ENCODE peak calls at places on chromosomes 16 and 17, in nine cellular contexts. K is body of pancreas, T is stomach, U is upper lobe of left lung, H is Peyer's patch, P is K562, X is GM12892, D is heart left ventricle, Y is right lobe of liver. C is an unnamed sample.

GRCh38 chr16:88803264-88803987 is at the start of gene CDT1:
- DNase-seq in K (peak), T (peak), U (peak), H (peak), P (peak), X (peak), D (peak), Y (peak), C (no peak)

GRCh38 chr16:3532741-3533140 is 31.9 kb downstream of the CLUAP1 start:
- DNase-seq in K (no peak), T (no peak), U (no peak), H (no peak), P (no peak), X (no peak), D (no peak), Y (no peak), C (no peak)

GRCh38 chr17:51005768-51006167 is 114.9 kb downstream of the SPAG9 start:
- DNase-seq in K (no peak), T (no peak), U (no peak), H (no peak), P (no peak), X (no peak), D (no peak), Y (no peak), C (no peak)

GRCh38 chr16:80129791-80130190 is 411.0 kb upstream of the DYNLRB2 start:
- DNase-seq in K (no peak), T (no peak), U (no peak), H (no peak), P (no peak), X (no peak), D (no peak), Y (no peak), C (no peak)

GRCh38 chr17:77222356-77222755 is 81.6 kb downstream of the SEC14L1 start:
- DNase-seq in K (no peak), T (no peak), U (no peak), H (no peak), P (no peak), X (no peak), D (no peak), Y (no peak), C (no peak)

GRCh38 chr17:15973016-15973415 is 26.5 kb downstream of the ZSWIM7 start:
- DNase-seq in K (no peak), T (no peak), U (no peak), H (no peak), P (no peak), X (no peak), D (no peak), Y (no peak), C (no peak)

GRCh38 chr16:88067530-88068411 is 116.5 kb downstream of the BANP start:
- DNase-seq in K (no peak), T (no peak), U (no peak), H (no peak), P (no peak), X (no peak), D (no peak), Y (peak), C (no peak)

GRCh38 chr17:75098861-75099260 is 10.9 kb upstream of the ARMC7 start:
- DNase-seq in K (no peak), T (no peak), U (no peak), H (no peak), P (no peak), X (no peak), D (no peak), Y (no peak), C (no peak)

GRCh38 chr16:22323173-22323997 is 26.2 kb downstream of the POLR3E start:
- DNase-seq in K (no peak), T (no peak), U (peak), H (no peak), P (no peak), X (no peak), D (no peak), Y (no peak), C (no peak)

GRCh38 chr17:2259769-2260536 is 43.6 kb downstream of the SMG6 start:
- DNase-seq in K (no peak), T (no peak), U (no peak), H (peak), P (no peak), X (peak), D (no peak), Y (no peak), C (no peak)

GRCh38 chr16:13808075-13808474 is 111.9 kb upstream of the ERCC4 start:
- DNase-seq in K (no peak), T (no peak), U (no peak), H (no peak), P (no peak), X (no peak), D (no peak), Y (no peak), C (no peak)

GRCh38 chr17:1491406-1492248 is 859 bp downstream of the MYO1C start:
- DNase-seq in K (peak), T (peak), U (peak), H (peak), P (peak), X (peak), D (peak), Y (peak), C (no peak)

GRCh38 chr17:76537578-76538280 is at the start of gene CYGB:
- DNase-seq in K (no peak), T (no peak), U (peak), H (no peak), P (no peak), X (peak), D (peak), Y (no peak), C (no peak)

GRCh38 chr17:78163881-78164747 is 4.3 kb upstream of the SYNGR2 start:
- DNase-seq in K (no peak), T (peak), U (no peak), H (no peak), P (no peak), X (no peak), D (no peak), Y (peak), C (no peak)

GRCh38 chr17:43543300-43543699 is 2.8 kb downstream of the ETV4 start:
- DNase-seq in K (no peak), T (no peak), U (no peak), H (no peak), P (no peak), X (no peak), D (no peak), Y (no peak), C (no peak)

GRCh38 chr17:55116440-55116914 is 147.9 kb downstream of the STXBP4 start:
- DNase-seq in K (no peak), T (no peak), U (no peak), H (no peak), P (no peak), X (no peak), D (no peak), Y (no peak), C (no peak)

GRCh38 chr16:31537362-31537921 is 9.7 kb downstream of the AHSP start:
- DNase-seq in K (peak), T (no peak), U (peak), H (no peak), P (no peak), X (no peak), D (no peak), Y (no peak), C (no peak)

GRCh38 chr17:32529604-32530003 is 42.8 kb downstream of the CDK5R1 start:
- DNase-seq in K (no peak), T (no peak), U (no peak), H (no peak), P (no peak), X (no peak), D (no peak), Y (no peak), C (no peak)

GRCh38 chr16:1464894-1465566 is 9.8 kb downstream of the CLCN7 start:
- DNase-seq in K (no peak), T (no peak), U (no peak), H (no peak), P (no peak), X (no peak), D (no peak), Y (peak), C (no peak)

GRCh38 chr17:17425005-17425404 is 51.8 kb upstream of the MED9 start:
- DNase-seq in K (no peak), T (peak), U (peak), H (no peak), P (no peak), X (no peak), D (no peak), Y (no peak), C (no peak)

GRCh38 chr17:82240506-82241182 is 11.8 kb downstream of the SLC16A3 start:
- DNase-seq in K (no peak), T (no peak), U (peak), H (no peak), P (no peak), X (no peak), D (no peak), Y (no peak), C (no peak)

GRCh38 chr17:19744492-19744891 is 3.6 kb downstream of the ALDH3A1 start:
- DNase-seq in K (no peak), T (no peak), U (no peak), H (no peak), P (no peak), X (no peak), D (peak), Y (no peak), C (no peak)

GRCh38 chr16:52408197-52408845 is 138.6 kb downstream of the TOX3 start:
- DNase-seq in K (no peak), T (no peak), U (no peak), H (no peak), P (no peak), X (no peak), D (no peak), Y (no peak), C (no peak)

DNA sequence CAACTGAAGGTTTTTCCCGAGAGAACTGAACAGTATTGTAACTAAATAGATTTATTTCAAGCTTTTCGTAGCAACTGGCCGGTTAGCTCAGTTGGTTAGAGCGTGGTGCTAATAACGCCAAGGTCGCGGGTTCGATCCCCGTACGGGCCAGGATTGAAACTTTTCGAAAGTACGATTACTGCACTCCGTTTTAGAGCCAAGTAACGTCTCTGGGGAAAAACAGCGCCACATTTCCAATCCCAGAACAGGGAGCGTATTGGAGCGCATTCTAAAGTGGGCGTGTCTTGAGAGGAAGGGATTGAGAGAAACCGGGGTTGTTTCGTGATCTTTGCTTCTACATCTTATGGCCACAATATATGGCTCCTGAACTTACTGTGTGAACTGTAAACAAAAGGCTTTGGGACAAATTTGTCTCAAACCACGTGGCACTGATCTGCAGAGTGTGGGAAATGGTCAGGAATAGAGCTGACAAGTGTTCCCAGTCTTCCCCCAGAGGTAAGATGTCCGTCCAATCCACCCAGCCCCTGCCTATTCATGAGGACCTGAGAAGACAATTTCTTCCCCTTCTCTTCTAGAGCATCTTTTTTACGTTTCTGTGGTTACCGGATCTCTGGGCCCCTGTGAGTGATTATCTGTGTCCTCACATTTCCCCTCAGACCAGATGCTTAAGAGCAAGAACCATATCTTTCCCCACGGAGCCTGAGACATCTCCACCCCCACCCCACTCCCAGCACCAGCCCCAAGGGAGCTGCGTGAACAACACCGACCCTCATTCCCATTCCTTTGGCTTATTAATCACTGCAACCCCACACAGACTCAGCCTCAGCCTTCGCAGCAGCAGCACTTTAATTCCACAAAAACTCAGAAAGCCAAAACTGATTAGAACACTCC is 2.2 kb downstream of the BORCS6 start:
- DNase-seq in K (peak), T (peak), U (no peak), H (peak), P (peak), X (no peak), D (peak), Y (peak), C (no peak)
- TF ChIP-seq POLR2A in K (peak), T (no peak), U (peak), H (peak), P (no peak), X (peak), D (no peak), Y (no peak), C (peak)

GRCh38 chr17:412211-413015 is 59.8 kb upstream of the RPH3AL start:
- DNase-seq in K (peak), T (peak), U (no peak), H (peak), P (peak), X (no peak), D (peak), Y (peak), C (no peak)

GRCh38 chr17:411416-412120 is 59.0 kb upstream of the RPH3AL start:
- DNase-seq in K (no peak), T (no peak), U (no peak), H (no peak), P (no peak), X (no peak), D (no peak), Y (peak), C (no peak)

GRCh38 chr17:410674-411401 is 58.2 kb upstream of the RPH3AL start:
- DNase-seq in K (peak), T (no peak), U (no peak), H (no peak), P (peak), X (no peak), D (no peak), Y (peak), C (no peak)

GRCh38 chr17:409308-409847 is 56.8 kb upstream of the RPH3AL start:
- DNase-seq in K (no peak), T (no peak), U (no peak), H (no peak), P (no peak), X (no peak), D (no peak), Y (peak), C (no peak)

DNA sequence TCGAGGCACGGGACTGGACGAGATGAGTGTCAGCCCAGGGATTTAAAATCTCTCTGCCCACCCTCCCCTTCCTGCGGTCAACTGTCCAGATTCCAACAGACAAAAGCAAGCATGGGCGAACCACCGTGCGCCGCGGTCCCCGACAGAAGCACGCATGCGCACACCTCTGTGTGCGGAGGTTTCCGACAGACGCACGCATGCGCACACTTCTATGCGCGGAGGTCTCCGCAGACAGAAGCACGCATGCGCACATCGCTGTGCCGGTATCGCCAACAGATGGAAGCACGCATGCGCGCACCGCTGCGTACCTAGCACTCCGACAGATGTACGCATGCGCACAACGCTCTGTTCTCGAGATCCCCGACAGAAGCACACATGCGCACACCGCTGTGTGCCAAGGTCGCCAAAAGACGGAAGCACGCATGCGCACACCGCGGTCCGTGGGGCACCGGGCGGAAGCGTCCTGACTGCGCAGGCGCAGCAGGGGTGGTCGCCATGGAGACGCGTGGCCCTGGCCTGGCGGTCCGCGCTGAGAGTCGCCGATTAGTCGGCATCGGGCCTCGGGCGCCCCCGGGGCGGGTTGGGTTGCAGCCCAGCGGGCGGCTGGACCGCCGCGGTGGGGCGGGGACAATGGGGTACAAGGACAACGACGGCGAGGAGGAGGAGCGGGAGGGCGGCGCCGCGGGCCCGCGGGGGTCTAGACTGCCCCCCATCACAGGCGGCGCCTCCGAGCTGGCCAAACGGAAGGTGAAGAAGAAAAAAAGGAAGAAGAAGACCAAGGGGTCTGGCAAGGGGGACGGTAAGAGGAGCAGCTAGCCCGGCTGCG is 57.5 kb upstream of the RPH3AL start:
- DNase-seq in K (peak), T (peak), U (peak), H (peak), P (peak), X (peak), D (peak), Y (peak), C (peak)
- TF ChIP-seq POLR2A in K (peak), T (no peak), U (peak), H (no peak), P (peak), X (peak), D (no peak), Y (peak), C (peak)

GRCh38 chr16:2468142-2468724 is 2.9 kb upstream of the NTN3 start:
- DNase-seq in K (no peak), T (no peak), U (peak), H (no peak), P (no peak), X (no peak), D (no peak), Y (no peak), C (no peak)

GRCh38 chr16:2467301-2468141 is 3.6 kb upstream of the NTN3 start:
- DNase-seq in K (peak), T (peak), U (peak), H (no peak), P (no peak), X (no peak), D (peak), Y (no peak), C (no peak)

GRCh38 chr16:2464333-2464732 is 4.4 kb downstream of the TEDC2 start:
- DNase-seq in K (no peak), T (no peak), U (peak), H (no peak), P (no peak), X (no peak), D (no peak), Y (no peak), C (no peak)

GRCh38 chr16:2466667-2467300 is 4.3 kb upstream of the NTN3 start:
- DNase-seq in K (no peak), T (no peak), U (peak), H (no peak), P (no peak), X (no peak), D (no peak), Y (no peak), C (no peak)

GRCh38 chr16:2465653-2466415 is 5.3 kb upstream of the NTN3 start:
- DNase-seq in K (no peak), T (no peak), U (peak), H (no peak), P (no peak), X (no peak), D (no peak), Y (no peak), C (no peak)
- TF ChIP-seq POLR2A in K (no peak), T (no peak), U (no peak), H (no peak), P (peak), X (no peak), D (no peak), Y (no peak), C (no peak)

GRCh38 chr17:4987767-4988083 is 250 bp upstream of the CAMTA2 start:
- DNase-seq in K (no peak), T (no peak), U (no peak), H (no peak), P (no peak), X (no peak), D (no peak), Y (no peak), C (no peak)
- TF ChIP-seq POLR2A in K (no peak), T (no peak), U (no peak), H (no peak), P (no peak), X (no peak), D (no peak), Y (peak), C (no peak)

GRCh38 chr16:29811170-29811895 is 660 bp upstream of the PRRT2 start:
- DNase-seq in K (peak), T (peak), U (peak), H (peak), P (peak), X (peak), D (peak), Y (peak), C (no peak)
- TF ChIP-seq POLR2A in K (peak), T (no peak), U (no peak), H (no peak), P (peak), X (peak), D (no peak), Y (peak), C (peak)

GRCh38 chr17:7479389-7480192 is at the start of gene ZBTB4:
- DNase-seq in K (peak), T (peak), U (peak), H (peak), P (peak), X (peak), D (peak), Y (no peak), C (no peak)
- TF ChIP-seq POLR2A in K (peak), T (peak), U (peak), H (peak), P (peak), X (peak), D (peak), Y (peak), C (no peak)

DNA sequence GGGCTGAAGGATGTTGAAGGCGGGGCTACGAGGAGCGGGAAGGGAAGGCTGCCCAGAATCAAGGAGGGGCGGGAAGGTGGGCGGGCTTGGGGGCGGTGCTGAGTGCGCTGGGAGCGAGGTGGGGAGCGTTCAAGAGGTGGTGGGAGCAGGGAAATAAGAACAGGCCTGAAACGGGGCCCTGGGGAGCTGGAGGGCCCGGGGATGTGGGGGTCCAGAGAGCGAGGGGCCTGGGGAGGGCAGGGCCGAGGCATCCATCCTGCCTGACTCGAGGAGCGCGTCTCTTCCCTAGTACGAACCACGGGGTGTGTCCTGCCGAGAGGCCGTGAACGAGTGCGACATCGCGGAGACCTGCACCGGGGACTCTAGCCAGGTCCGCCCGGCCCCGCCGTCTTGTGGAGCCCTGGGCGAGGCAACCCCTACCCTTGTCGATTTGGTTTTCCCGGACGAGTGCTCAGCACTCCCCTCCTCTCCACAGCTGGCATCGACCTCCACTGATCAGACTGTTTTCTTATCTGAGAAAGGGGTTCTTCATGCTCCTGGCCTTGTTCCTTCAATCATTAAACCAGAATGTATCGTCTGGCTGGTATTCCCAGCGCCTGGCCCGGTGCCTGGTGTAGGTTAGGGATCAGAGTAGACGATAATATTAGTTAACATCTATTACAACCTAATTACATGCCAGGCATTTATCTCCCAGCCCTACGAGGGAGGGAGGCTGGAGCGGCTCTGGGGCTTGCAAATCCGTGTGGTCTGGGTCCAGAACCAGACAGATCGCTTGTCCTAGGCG is 17.2 kb downstream of the ADAM11 start:
- DNase-seq in K (peak), T (peak), U (no peak), H (no peak), P (no peak), X (no peak), D (no peak), Y (no peak), C (no peak)
- TF ChIP-seq POLR2A in K (no peak), T (no peak), U (no peak), H (peak), P (no peak), X (no peak), D (no peak), Y (no peak), C (no peak)

C was measured in esophagus squamous epithelium.